ENCODE peak calls at places on chromosome 3, in four cellular contexts. Q is tibial artery, U is body of pancreas, Y is tibial nerve. W is an unnamed sample. For H3K27me3, the result is how much of the 10 kb centered on the place peaks cover.

GRCh38 chr3:87173776-87174175 is 53.3 kb upstream of the CHMP2B start:
- DNase-seq in Q (no peak), U (no peak), Y (no peak), W (no peak)

GRCh38 chr3:32401541-32402052 is 9.9 kb downstream of the CMTM7 start:
- DNase-seq in Q (peak), U (peak), Y (peak), W (peak)

GRCh38 chr3:39346785-39347585 is 17.5 kb downstream of the CCR8 start:
- DNase-seq in Q (no peak), U (no peak), Y (no peak), W (no peak)

GRCh38 chr3:187747506-187747905 is 2.2 kb upstream of the BCL6 start:
- DNase-seq in Q (no peak), U (no peak), Y (no peak), W (no peak)

GRCh38 chr3:175266993-175267960 is 408.1 kb downstream of the NAALADL2 start:
- DNase-seq in Q (no peak), U (no peak), Y (no peak), W (no peak)

GRCh38 chr3:181761906-181762305 is 50.2 kb downstream of the SOX2 start:
- DNase-seq in Q (no peak), U (no peak), Y (no peak), W (no peak)

GRCh38 chr3:137769321-137770065 is 5.4 kb downstream of the SOX14 start:
- DNase-seq in Q (no peak), U (no peak), Y (no peak), W (no peak)

GRCh38 chr3:179071161-179071568 is 444 bp downstream of the ZMAT3 start:
- DNase-seq in Q (no peak), U (peak), Y (peak), W (peak)

GRCh38 chr3:31858439-31858838 is 122.6 kb downstream of the OSBPL10 start:
- DNase-seq in Q (no peak), U (no peak), Y (no peak), W (no peak)

GRCh38 chr3:141421186-141421585 is 52.9 kb downstream of the ZBTB38 start:
- DNase-seq in Q (no peak), U (no peak), Y (no peak), W (no peak)

GRCh38 chr3:195906865-195907729 is 1.3 kb downstream of the TNK2 start:
- DNase-seq in Q (no peak), U (peak), Y (no peak), W (no peak)

GRCh38 chr3:120753831-120754230 is 11.3 kb downstream of the GTF2E1 start:
- DNase-seq in Q (no peak), U (no peak), Y (no peak), W (no peak)

GRCh38 chr3:120752230-120752629 is 9.7 kb downstream of the GTF2E1 start:
- DNase-seq in Q (no peak), U (no peak), Y (no peak), W (no peak)

GRCh38 chr3:120749843-120750242 is 7.3 kb downstream of the GTF2E1 start:
- DNase-seq in Q (no peak), U (no peak), Y (no peak), W (no peak)

DNA sequence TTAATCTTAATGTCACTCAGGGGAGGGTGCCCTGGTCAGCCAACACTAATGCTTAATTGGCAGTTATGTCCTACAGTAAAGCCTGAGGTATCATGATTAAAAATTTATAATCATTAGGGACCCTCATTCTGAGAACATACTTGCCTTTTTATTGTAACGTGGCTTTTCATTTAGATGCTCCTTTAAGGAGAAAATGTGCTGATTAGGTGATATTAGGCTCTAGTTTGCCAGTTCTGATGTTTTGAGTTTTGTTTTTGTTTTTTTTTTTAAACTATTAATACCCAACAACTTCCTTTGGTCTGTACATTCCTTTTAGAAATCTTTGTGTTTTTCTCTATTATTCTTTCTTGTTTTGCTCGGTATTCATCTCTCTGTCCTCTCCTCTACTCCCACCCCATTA is 10.3 kb downstream of the GTF2E1 start:
- DNase-seq in Q (no peak), U (no peak), Y (no peak), W (no peak)
- H3K4me3 ChIP-seq in Q (no peak), U (no peak), Y (no peak), W (no peak)

DNA sequence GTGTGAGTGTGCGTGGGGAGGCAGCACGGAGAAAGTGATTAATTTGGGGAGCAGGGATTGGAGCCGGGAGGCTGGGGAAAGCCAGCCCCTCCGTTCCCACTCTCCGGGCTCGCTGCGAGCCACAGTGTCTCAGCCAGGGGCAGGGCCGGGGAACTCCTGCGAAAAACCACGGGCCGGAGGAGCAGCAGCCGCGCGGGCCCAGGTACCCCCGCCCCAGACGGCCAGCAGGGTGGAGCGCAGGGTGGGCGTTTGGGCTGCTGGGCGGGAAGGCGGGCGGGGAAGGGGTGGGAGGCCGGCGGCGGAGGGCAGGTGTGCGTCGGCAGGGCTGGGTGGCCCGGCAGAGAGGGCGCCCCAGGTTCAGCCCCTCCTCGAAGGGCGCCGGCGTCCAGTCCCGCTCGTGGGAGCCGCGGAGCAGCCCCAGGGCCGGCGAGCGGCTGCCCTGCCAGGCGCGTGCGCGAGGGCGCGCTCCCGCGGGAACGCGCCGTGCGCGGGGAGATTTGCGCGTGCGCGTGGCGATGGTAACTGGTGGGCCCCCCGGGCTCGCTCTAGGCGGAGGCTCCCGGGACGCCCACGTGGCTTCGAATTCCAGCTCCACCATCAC is 1.4 kb downstream of the CHL1 start:
- DNase-seq in Q (no peak), U (no peak), Y (no peak), W (no peak)
- H3K27me3 ChIP-seq in Q (under half), U (under half), Y (under half), W (under half)

GRCh38 chr3:126082334-126083137 is 1.4 kb downstream of the SLC41A3 start:
- DNase-seq in Q (no peak), U (no peak), Y (no peak), W (no peak)
- H3K4me3 ChIP-seq in Q (peak), U (no peak), Y (no peak), W (no peak)

GRCh38 chr3:77041756-77042155 is 1.9 kb downstream of the ROBO2 start:
- DNase-seq in Q (no peak), U (no peak), Y (no peak), W (no peak)
- H3K27me3 ChIP-seq in Q (under half), U (under half), Y (under half), W (under half)

GRCh38 chr3:173584834-173585831 is 187.6 kb downstream of the NLGN1 start:
- DNase-seq in Q (peak), U (peak), Y (peak), W (no peak)

GRCh38 chr3:173587055-173587454 is 189.5 kb downstream of the NLGN1 start:
- DNase-seq in Q (no peak), U (no peak), Y (no peak), W (no peak)

GRCh38 chr3:173586176-173586575 is 188.6 kb downstream of the NLGN1 start:
- DNase-seq in Q (no peak), U (no peak), Y (no peak), W (no peak)

GRCh38 chr3:173583496-173583895 is 186.0 kb downstream of the NLGN1 start:
- DNase-seq in Q (no peak), U (no peak), Y (no peak), W (no peak)

DNA sequence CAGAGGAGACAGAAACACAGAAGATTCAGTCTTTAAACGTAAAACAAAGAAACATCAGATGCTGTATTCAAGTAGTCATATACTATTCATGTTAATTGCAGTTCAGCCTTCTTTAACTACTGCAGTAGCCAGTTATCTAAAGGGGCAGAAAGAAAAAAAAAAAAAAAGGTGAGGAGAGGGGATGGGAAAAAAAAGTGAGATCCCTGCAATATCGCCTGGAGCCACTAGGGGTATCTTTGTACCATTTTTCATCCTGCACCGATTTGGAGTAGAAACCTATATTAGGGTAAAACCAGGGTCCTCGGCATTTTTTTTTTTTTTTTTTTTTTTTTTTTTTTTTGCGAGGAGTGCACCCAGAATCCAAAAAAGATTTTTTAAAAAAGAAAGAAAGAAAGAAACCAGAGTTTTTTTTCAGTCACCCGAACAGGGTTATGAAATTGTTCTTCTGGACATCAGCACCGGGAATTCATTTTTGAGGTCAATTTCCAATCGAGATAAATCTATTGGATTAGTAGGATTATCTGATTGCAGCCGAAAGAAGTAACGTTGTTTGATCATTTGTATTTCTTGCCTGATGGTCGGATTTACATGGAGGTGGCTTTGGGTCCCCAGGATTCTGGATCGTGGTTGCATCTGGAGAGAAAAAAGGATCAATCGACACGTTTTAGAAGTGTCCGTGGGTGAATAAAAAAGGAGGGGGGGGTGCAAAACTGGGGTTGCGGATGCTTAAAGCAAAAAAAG is 186.7 kb downstream of the NLGN1 start:
- DNase-seq in Q (no peak), U (peak), Y (peak), W (no peak)
- H3K4me3 ChIP-seq in Q (peak), U (no peak), Y (peak), W (peak)

GRCh38 chr3:169240786-169241486 is 422.6 kb downstream of the MECOM start:
- DNase-seq in Q (no peak), U (no peak), Y (no peak), W (no peak)

GRCh38 chr3:169237181-169237580 is 426.3 kb downstream of the MECOM start:
- DNase-seq in Q (no peak), U (no peak), Y (no peak), W (no peak)

GRCh38 chr3:169239756-169240155 is 423.8 kb downstream of the MECOM start:
- DNase-seq in Q (no peak), U (no peak), Y (no peak), W (no peak)

GRCh38 chr3:169236662-169237174 is 426.8 kb downstream of the MECOM start:
- DNase-seq in Q (no peak), U (no peak), Y (no peak), W (no peak)

DNA sequence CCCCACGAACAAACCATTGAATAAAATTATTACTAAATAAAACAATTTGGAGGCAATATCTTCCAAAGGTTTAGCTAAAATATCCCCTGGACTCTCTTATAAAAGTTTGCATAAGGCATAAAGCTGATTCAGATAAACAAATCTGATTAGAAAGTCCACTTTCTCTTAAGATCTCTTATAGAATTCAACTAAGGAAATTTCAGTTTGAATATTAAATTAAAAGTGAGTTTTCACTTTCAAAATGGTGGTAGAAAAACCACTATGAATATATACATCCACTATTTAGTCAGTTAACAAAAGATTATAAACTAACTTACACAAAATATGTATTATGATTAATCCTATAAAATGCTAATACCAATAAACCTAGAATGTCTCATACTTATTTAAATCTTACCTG is 424.9 kb downstream of the MECOM start:
- DNase-seq in Q (no peak), U (no peak), Y (no peak), W (no peak)
- H3K27me3 ChIP-seq in Q (under half), U (under half), Y (under half), W (under half)

GRCh38 chr3:30611613-30612421 is 5.4 kb downstream of the TGFBR2 start:
- DNase-seq in Q (no peak), U (no peak), Y (no peak), W (no peak)
- H3K4me3 ChIP-seq in Q (peak), U (no peak), Y (no peak), W (no peak)

DNA sequence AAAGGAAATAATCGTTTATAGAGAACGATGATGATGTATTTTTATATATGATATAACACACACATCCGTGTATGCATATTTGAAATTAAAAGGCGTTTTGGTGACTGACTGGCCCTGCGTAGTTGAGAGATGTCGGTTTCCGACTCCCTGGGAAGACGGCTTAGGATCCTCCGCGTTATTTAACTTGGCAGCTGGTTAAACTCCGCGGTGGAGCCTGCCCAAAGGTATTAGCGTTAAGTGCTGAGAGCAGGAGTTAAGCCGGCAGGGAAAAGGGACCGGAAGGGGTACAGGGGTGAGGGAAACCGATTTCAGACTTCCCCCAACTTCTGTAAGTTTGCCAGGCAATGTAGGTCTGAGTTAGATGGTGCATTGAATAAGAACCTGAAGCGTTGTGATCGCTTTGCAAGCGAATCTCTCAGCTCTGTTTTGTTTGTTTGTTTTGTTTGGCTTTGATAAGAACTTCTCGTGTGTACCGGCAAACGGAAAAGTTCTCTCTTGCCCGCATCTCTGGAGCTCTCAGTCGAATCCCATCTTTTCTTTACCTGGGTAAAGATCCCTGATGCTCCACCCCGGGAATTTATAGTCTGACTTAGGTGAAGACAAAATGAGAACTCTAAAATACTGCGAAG is 6.0 kb upstream of the FEZF2 start:
- DNase-seq in Q (no peak), U (no peak), Y (no peak), W (no peak)
- H3K27me3 ChIP-seq in Q (half or more), U (under half), Y (half or more), W (half or more)

DNA sequence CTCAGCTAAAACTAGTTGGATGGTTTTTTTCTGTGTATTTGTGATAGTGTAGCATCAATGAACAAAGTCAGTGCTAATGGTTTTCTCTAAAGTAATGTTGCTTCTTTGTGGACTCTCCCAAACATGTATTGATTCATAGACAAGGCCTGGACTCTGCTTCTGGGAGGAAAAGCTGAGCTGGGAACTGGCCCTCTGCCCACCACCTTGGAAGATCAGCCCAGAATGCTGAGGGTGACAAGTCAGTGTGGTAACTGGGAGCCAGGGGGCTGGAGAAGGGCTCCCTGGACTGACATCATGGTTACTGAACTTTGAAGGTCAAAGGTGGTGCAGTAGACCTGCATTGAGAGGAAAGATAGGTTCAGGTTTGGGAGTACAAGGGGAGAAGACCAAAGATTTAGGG is 3.0 kb downstream of the ARHGAP31 start:
- DNase-seq in Q (no peak), U (no peak), Y (peak), W (no peak)
- H3K4me3 ChIP-seq in Q (no peak), U (no peak), Y (no peak), W (peak)